ENCODE peak calls at places on chromosomes 5 and 9, in five cellular contexts. S, M, F, W and O are unnamed samples.

GRCh38 chr5:16859346-16859745 is 76.7 kb downstream of the MYO10 start:
- DNase-seq in S (no peak), M (no peak), F (no peak), W (no peak), O (no peak)

GRCh38 chr5:143398451-143399237 is 4.8 kb downstream of the NR3C1 start:
- DNase-seq in S (peak), M (no peak), F (no peak), W (no peak), O (no peak)

GRCh38 chr9:134374301-134375010 is 48.2 kb downstream of the RXRA start:
- DNase-seq in S (no peak), M (no peak), F (peak), W (no peak), O (no peak)

GRCh38 chr5:1783214-1783551 is 16.5 kb downstream of the MRPL36 start:
- DNase-seq in S (no peak), M (no peak), F (no peak), W (no peak), O (no peak)

GRCh38 chr9:128007566-128008138 is 26.9 kb upstream of the EEIG1 start:
- DNase-seq in S (peak), M (no peak), F (peak), W (peak), O (peak)

GRCh38 chr5:12016149-12016740 is 112.0 kb upstream of the CTNND2 start:
- DNase-seq in S (no peak), M (no peak), F (no peak), W (no peak), O (peak)

GRCh38 chr9:123927625-123928308 is 2.2 kb downstream of the DENND1A start:
- DNase-seq in S (peak), M (no peak), F (no peak), W (no peak), O (peak)

GRCh38 chr5:100643473-100643872 is 108.3 kb downstream of the FAM174A start:
- DNase-seq in S (peak), M (no peak), F (no peak), W (no peak), O (peak)

GRCh38 chr5:143051244-143052058 is 281.3 kb downstream of the ARHGAP26 start:
- DNase-seq in S (peak), M (peak), F (peak), W (no peak), O (peak)

GRCh38 chr5:56622146-56622545 is 193.2 kb upstream of the MAP3K1 start:
- DNase-seq in S (no peak), M (no peak), F (no peak), W (no peak), O (no peak)

GRCh38 chr9:122033775-122034373 is 59.2 kb downstream of the TTLL11 start:
- DNase-seq in S (no peak), M (no peak), F (no peak), W (no peak), O (no peak)

GRCh38 chr9:13555516-13555915 is 276.0 kb upstream of the MPDZ start:
- DNase-seq in S (no peak), M (no peak), F (no peak), W (no peak), O (no peak)

GRCh38 chr9:35689601-35690446 is at the start of gene TPM2:
- DNase-seq in S (no peak), M (peak), F (peak), W (peak), O (peak)

GRCh38 chr5:68071731-68072130 is 143.8 kb upstream of the PIK3R1 start:
- DNase-seq in S (peak), M (no peak), F (no peak), W (no peak), O (peak)

GRCh38 chr5:148425808-148426207 is 42.0 kb downstream of the FBXO38 start:
- DNase-seq in S (no peak), M (no peak), F (no peak), W (no peak), O (no peak)

GRCh38 chr9:75372499-75373268 is 284.4 kb downstream of the OSTF1 start:
- DNase-seq in S (no peak), M (no peak), F (peak), W (no peak), O (no peak)

GRCh38 chr5:137954131-137954879 is 65.0 kb downstream of the PKD2L2 start:
- DNase-seq in S (peak), M (peak), F (no peak), W (peak), O (peak)

GRCh38 chr5:10665799-10666198 is 95.2 kb downstream of the DAP start:
- DNase-seq in S (no peak), M (no peak), F (no peak), W (no peak), O (no peak)

GRCh38 chr5:62790348-62790747 is 211.7 kb downstream of the LRRC70 start:
- DNase-seq in S (peak), M (no peak), F (peak), W (no peak), O (peak)

GRCh38 chr5:171366645-171367044 is 21.0 kb upstream of the NPM1 start:
- DNase-seq in S (no peak), M (no peak), F (no peak), W (no peak), O (no peak)

GRCh38 chr5:32222723-32223470 is 48.8 kb upstream of the GOLPH3 start:
- DNase-seq in S (no peak), M (no peak), F (no peak), W (no peak), O (no peak)

GRCh38 chr9:127426756-127427155 is 2.6 kb downstream of the ZNF79 start:
- DNase-seq in S (peak), M (no peak), F (no peak), W (no peak), O (peak)

GRCh38 chr9:97696025-97696822 is 916 bp downstream of the XPA start:
- DNase-seq in S (peak), M (no peak), F (no peak), W (no peak), O (peak)

GRCh38 chr9:16266648-16267276 is 603.7 kb downstream of the BNC2 start:
- DNase-seq in S (no peak), M (no peak), F (no peak), W (peak), O (no peak)
- H3K4me3 ChIP-seq in S (no peak), M (peak), F (no peak), W (no peak), O (no peak)

DNA sequence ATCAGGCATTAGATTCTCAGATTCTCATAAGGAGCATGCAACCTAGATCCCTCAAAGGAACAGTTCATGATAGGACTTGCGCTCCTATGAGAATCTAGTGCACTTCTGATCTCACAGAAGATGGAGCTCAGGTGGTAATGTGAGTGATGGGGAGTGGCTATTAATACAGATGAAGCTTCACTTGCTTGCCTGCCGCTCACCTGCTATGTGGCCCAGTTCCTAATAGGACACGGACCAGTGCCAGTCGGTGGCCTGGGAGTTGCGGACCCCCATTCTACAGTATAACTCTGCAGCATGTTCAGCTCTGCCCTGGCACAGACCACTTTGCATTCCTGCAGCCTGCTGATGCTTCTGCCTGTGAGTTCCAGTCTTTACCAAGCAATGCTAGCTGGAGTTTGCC is 581.3 kb upstream of the KLF4 start:
- DNase-seq in S (no peak), M (no peak), F (no peak), W (no peak), O (no peak)
- TF ChIP-seq CTCF in S (no peak), M (no peak), F (no peak), W (no peak), O (no peak)

DNA sequence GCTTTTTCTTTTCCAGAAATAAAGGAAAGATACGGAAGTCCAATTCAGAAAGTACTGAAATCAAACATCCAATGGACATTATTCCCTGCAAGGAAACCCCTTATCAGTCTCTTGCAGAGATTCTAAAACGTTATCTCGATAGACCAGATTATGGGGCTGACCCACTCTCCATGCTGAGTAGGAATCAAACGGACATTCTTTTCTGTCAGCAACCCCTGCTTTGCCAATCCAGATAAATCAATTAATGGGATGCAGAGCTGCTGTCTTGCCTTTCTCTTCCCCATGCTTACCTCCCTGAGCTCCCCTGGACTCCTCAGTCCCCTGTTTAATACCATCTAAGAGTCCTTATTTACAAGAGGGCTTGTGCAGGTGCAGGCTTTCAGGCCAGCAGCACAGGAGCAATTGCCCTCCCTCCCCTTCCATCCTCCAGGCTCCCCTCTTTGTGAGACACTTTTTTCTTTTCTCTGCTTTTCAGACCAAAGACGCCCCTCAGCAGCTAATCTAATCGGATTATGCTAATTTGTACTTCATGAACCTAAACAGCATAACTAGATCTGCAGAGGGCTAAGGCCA is 14.2 kb downstream of the TAL2 start:
- DNase-seq in S (no peak), M (no peak), F (no peak), W (no peak), O (no peak)
- H3K4me3 ChIP-seq in S (no peak), M (no peak), F (no peak), W (no peak), O (no peak)

GRCh38 chr5:59660737-59661136 is 232.8 kb downstream of the PDE4D start:
- DNase-seq in S (peak), M (no peak), F (no peak), W (peak), O (peak)
- TF ChIP-seq CTCF in S (no peak), M (peak), F (peak), W (peak), O (peak)

GRCh38 chr9:112310826-112311225 is 22.6 kb downstream of the PTBP3 start:
- DNase-seq in S (no peak), M (no peak), F (no peak), W (no peak), O (no peak)

GRCh38 chr9:112311497-112311896 is 21.9 kb downstream of the PTBP3 start:
- DNase-seq in S (no peak), M (no peak), F (no peak), W (no peak), O (no peak)

GRCh38 chr9:112312139-112312538 is 21.3 kb downstream of the PTBP3 start:
- DNase-seq in S (no peak), M (no peak), F (no peak), W (no peak), O (no peak)

GRCh38 chr9:112308576-112308975 is 24.8 kb downstream of the PTBP3 start:
- DNase-seq in S (no peak), M (no peak), F (peak), W (no peak), O (no peak)
- H3K4me3 ChIP-seq in S (no peak), M (no peak), F (no peak), W (no peak), O (no peak)

GRCh38 chr9:131546336-131547084 is 1.2 kb downstream of the PRRT1B start:
- DNase-seq in S (no peak), M (no peak), F (peak), W (no peak), O (no peak)
- TF ChIP-seq CTCF in S (no peak), M (peak), F (no peak), W (no peak), O (no peak)

GRCh38 chr9:6927838-6928237 is 170.1 kb downstream of the KDM4C start:
- DNase-seq in S (no peak), M (no peak), F (no peak), W (no peak), O (no peak)

GRCh38 chr9:6928863-6929262 is 171.1 kb downstream of the KDM4C start:
- DNase-seq in S (no peak), M (no peak), F (no peak), W (no peak), O (no peak)

GRCh38 chr9:6929428-6929827 is 171.7 kb downstream of the KDM4C start:
- DNase-seq in S (no peak), M (no peak), F (no peak), W (no peak), O (no peak)

GRCh38 chr9:6930827-6931226 is 173.1 kb downstream of the KDM4C start:
- DNase-seq in S (peak), M (no peak), F (no peak), W (no peak), O (peak)

DNA sequence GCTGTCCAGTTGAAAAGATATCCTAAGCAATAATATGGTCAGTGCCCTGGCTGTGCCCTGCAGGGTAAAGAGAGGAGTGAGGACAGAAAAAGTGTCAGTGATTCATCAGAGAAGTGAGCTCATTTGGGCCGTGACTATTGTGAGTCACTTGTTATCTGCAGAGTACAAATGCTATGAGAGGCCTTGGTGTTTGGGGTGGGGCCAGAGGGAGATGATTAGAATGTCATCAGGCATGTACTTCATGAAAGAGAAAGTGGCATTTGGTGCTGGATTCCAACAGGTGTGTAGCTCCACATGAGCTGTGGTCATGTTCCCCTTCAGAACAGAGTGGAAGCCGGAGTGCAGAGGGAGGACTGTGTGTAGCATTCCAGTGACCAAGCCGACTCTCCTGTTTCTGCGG is 174.1 kb downstream of the KDM4C start:
- DNase-seq in S (peak), M (no peak), F (peak), W (peak), O (peak)
- H3K4me3 ChIP-seq in S (no peak), M (no peak), F (no peak), W (no peak), O (no peak)

GRCh38 chr5:88727705-88728313 is 155.2 kb downstream of the MEF2C start:
- DNase-seq in S (peak), M (peak), F (no peak), W (peak), O (peak)
- TF ChIP-seq CTCF in S (peak), M (peak), F (peak), W (peak), O (peak)